ENCODE peak calls at places on chromosomes 11 and 22, in nine cellular contexts. Y is EH; V is hippocampal formation; P is stimulated activated CD4-positive, alpha-beta T cell treated with anti-CD3 and anti-CD28 coated beads, Interleukin-4, amount 100 ng/mL, for 48 hours; F is mucosa of gallbladder; G is CD8-positive, alpha-beta memory T cell; M is RCC 7860; E is iris pigment epithelial cell; T is AG08396. K is an unnamed sample.

GRCh38 chr22:39926175-39927152 is 25.6 kb downstream of the GRAP2 start:
- DNase-seq in Y (no peak), V (no peak), P (no peak), F (no peak), G (no peak), M (no peak), E (no peak), T (no peak), K (no peak)

GRCh38 chr11:88535916-88536547 is 198.5 kb upstream of the CTSC start:
- DNase-seq in Y (peak; percentile 92), V (no peak), P (no peak), F (no peak), G (no peak), M (peak; percentile 86), E (peak; percentile 95), T (peak; percentile 50), K (no peak)

GRCh38 chr11:75563978-75564552 is 2.0 kb downstream of the SERPINH1 start:
- DNase-seq in Y (peak; percentile 90), V (no peak), P (no peak), F (peak; percentile 61), G (no peak), M (peak; percentile 49), E (peak; percentile 91), T (peak; percentile 81), K (peak; percentile 72)

GRCh38 chr11:35357893-35358292 is 61.5 kb downstream of the SLC1A2 start:
- DNase-seq in Y (peak; percentile 71), V (no peak), P (no peak), F (no peak), G (no peak), M (no peak), E (peak; percentile 44), T (no peak), K (no peak)

GRCh38 chr11:37710031-37710430 is 1112.0 kb upstream of the RAG2 start:
- DNase-seq in Y (peak; percentile 81), V (no peak), P (no peak), F (no peak), G (no peak), M (no peak), E (no peak), T (no peak), K (no peak)

GRCh38 chr11:67387518-67387917 is 4.3 kb upstream of the RAD9A start:
- DNase-seq in Y (no peak), V (no peak), P (no peak), F (no peak), G (no peak), M (no peak), E (no peak), T (no peak), K (no peak)

GRCh38 chr22:31206896-31207687 is 5.0 kb upstream of the LIMK2 start:
- DNase-seq in Y (no peak), V (no peak), P (no peak), F (peak; percentile 78), G (no peak), M (no peak), E (no peak), T (no peak), K (no peak)

GRCh38 chr11:27462543-27462942 is 10.0 kb downstream of the LGR4 start:
- DNase-seq in Y (peak; percentile 23), V (no peak), P (no peak), F (no peak), G (no peak), M (peak; percentile 57), E (peak; percentile 52), T (no peak), K (no peak)

GRCh38 chr11:95307310-95307709 is 76.3 kb upstream of the SESN3 start:
- DNase-seq in Y (no peak), V (no peak), P (no peak), F (no peak), G (no peak), M (no peak), E (no peak), T (no peak), K (no peak)

GRCh38 chr11:65565624-65566453 is 4.4 kb upstream of the ZNRD2 start:
- DNase-seq in Y (peak; percentile 54), V (no peak), P (no peak), F (no peak), G (peak; percentile 57), M (no peak), E (no peak), T (no peak), K (no peak)

GRCh38 chr22:44351685-44352377 is 39.1 kb upstream of the SHISAL1 start:
- DNase-seq in Y (peak; percentile 94), V (peak; percentile 5), P (peak; percentile 32), F (peak; percentile 29), G (no peak), M (peak; percentile 85), E (peak; percentile 87), T (peak; percentile 90), K (no peak)

GRCh38 chr11:19715373-19715772 is 2.7 kb downstream of the NAV2 start:
- DNase-seq in Y (peak; percentile 95), V (no peak), P (no peak), F (no peak), G (no peak), M (peak; percentile 94), E (peak; percentile 93), T (peak; percentile 73), K (no peak)

GRCh38 chr22:38610234-38610633 is 40.3 kb upstream of the DMC1 start:
- DNase-seq in Y (no peak), V (no peak), P (no peak), F (no peak), G (no peak), M (no peak), E (no peak), T (no peak), K (no peak)

GRCh38 chr22:23178512-23179254 is 1.6 kb upstream of the BCR start:
- DNase-seq in Y (peak; percentile 63), V (peak; percentile 74), P (peak; percentile 59), F (peak; percentile 51), G (peak; percentile 59), M (peak; percentile 29), E (no peak), T (peak; percentile 87), K (peak; percentile 68)

GRCh38 chr11:19742595-19743292 is 30.1 kb downstream of the NAV2 start:
- DNase-seq in Y (peak; percentile 81), V (peak; percentile 59), P (peak; percentile 54), F (peak; percentile 83), G (peak; percentile 56), M (peak; percentile 55), E (peak; percentile 72), T (peak; percentile 66), K (peak; percentile 84)

GRCh38 chr11:61814958-61815789 is 1.6 kb downstream of the FADS1 start:
- DNase-seq in Y (peak; percentile 98), V (peak; percentile 92), P (no peak), F (peak; percentile 93), G (peak; percentile 47), M (peak; percentile 92), E (peak; percentile 96), T (peak; percentile 99), K (peak; percentile 97)

GRCh38 chr11:124758355-124759267 is 3.5 kb downstream of the ESAM start:
- DNase-seq in Y (peak; percentile 69), V (peak; percentile 60), P (peak; percentile 64), F (peak; percentile 81), G (peak; percentile 45), M (peak; percentile 20), E (peak; percentile 71), T (peak; percentile 85), K (peak; percentile 73)

K was measured in SK-N-DZ.